ENCODE peak calls at places on chromosomes 16 and 17, in four cellular contexts. One of them, this sample, is unnamed.
A peak's percentile ranks its signal among the peaks of the same experiment; 100 is the strongest.

GRCh38 chr17:48954300-48954755 is 9.7 kb upstream of the SNF8 start:
- DNase-seq in GM12878: no peak
- DNase-seq in K562: peak; percentile 46
- DNase-seq in HepG2: peak; percentile 79
- DNase-seq in this sample: peak; percentile 58

GRCh38 chr17:78263063-78263735 is 31.8 kb downstream of the TMEM235 start:
- DNase-seq in HepG2: peak; percentile 43
- DNase-seq in K562: peak; percentile 68
- DNase-seq in GM12878: no peak
- DNase-seq in this sample: no peak

GRCh38 chr16:27390157-27390556 is 11.8 kb upstream of the IL21R start:
- DNase-seq in GM12878: no peak
- DNase-seq in HepG2: no peak
- DNase-seq in K562: no peak
- DNase-seq in this sample: no peak

GRCh38 chr16:72937360-72937759 is 110.6 kb downstream of the ZFHX3 start:
- DNase-seq in K562: no peak
- DNase-seq in GM12878: no peak
- DNase-seq in HepG2: peak; percentile 49
- DNase-seq in this sample: peak; percentile 18

GRCh38 chr16:57479422-57480126 is 6.7 kb downstream of the DOK4 start:
- DNase-seq in GM12878: no peak
- DNase-seq in K562: no peak
- DNase-seq in HepG2: peak; percentile 60
- DNase-seq in this sample: peak; percentile 53

GRCh38 chr16:80585764-80586163 is 45.0 kb downstream of the DYNLRB2 start:
- DNase-seq in GM12878: no peak
- DNase-seq in HepG2: no peak
- DNase-seq in K562: no peak
- DNase-seq in this sample: no peak

GRCh38 chr16:25027781-25028180 is 12.6 kb upstream of the ARHGAP17 start:
- DNase-seq in GM12878: no peak
- DNase-seq in HepG2: no peak
- DNase-seq in K562: no peak
- DNase-seq in this sample: no peak

GRCh38 chr17:76371656-76372628 is 12.5 kb upstream of the SPHK1 start:
- DNase-seq in HepG2: no peak
- DNase-seq in GM12878: no peak
- DNase-seq in K562: no peak
- DNase-seq in this sample: no peak

DNA sequence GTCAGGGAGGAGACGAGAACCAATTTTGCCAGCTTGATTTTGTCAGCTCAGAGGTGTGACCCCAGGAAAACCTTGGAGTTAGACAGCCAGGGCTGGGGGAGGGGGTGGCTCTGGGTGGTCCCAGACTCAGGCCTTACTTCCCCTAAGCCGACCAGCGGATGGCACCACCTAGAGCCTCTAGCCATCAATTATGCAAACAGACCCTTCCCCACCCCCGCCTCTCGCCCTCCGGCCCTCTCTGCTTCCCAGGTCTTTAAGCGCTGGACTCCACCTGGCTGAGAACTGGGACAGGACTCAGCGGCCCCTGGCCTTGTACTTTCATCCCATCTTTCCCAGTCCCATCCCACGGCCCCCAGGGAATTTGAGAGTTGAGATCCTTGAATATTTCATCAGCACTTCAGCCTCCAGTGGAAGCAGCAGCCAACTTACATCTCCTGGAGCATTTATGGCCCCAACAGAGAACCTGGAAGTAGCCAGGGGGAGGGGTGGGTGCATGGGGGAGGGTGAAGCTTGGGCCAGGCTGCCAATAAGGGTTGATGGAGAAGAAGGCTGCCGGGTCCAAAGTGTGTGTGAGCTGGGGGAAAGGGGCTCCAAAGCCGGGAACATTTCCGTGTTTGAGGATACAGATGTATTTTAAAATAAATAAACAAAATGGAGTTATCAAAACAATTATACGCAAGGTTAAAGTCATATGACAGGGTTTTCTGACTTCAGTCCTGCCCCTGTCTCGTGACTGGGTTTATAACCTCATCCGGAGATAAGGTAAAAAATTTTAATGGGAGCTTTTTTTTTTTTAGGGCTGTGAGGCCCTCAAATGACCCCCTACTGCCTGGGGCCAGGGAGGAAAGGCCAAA is 7.5 kb upstream of the JUP start:
- DNase-seq in K562: peak; percentile 22
- DNase-seq in HepG2: peak; percentile 54
- DNase-seq in GM12878: no peak
- DNase-seq in this sample: no peak
- TF ChIP-seq BHLHE40 in K562: peak; percentile 75
- TF ChIP-seq BHLHE40 in HepG2: no peak
- TF ChIP-seq BHLHE40 in GM12878: no peak
- TF ChIP-seq BHLHE40 in this sample: no peak

GRCh38 chr17:17205368-17206148 is 575 bp downstream of the PLD6 start:
- DNase-seq in GM12878: peak; percentile 23
- DNase-seq in K562: peak; percentile 67
- DNase-seq in HepG2: peak; percentile 42
- DNase-seq in this sample: peak; percentile 70
- TF ChIP-seq TARDBP in GM12878: no peak
- TF ChIP-seq TARDBP in K562: no peak
- TF ChIP-seq TARDBP in HepG2: no peak
- TF ChIP-seq TARDBP in this sample: no peak

GRCh38 chr17:18990331-18990730 is 14.2 kb downstream of the FAM83G start:
- DNase-seq in GM12878: no peak
- DNase-seq in K562: no peak
- DNase-seq in HepG2: no peak
- DNase-seq in this sample: no peak
- TF ChIP-seq BHLHE40 in GM12878: no peak
- TF ChIP-seq BHLHE40 in K562: no peak
- TF ChIP-seq BHLHE40 in HepG2: no peak
- TF ChIP-seq BHLHE40 in this sample: no peak

DNA sequence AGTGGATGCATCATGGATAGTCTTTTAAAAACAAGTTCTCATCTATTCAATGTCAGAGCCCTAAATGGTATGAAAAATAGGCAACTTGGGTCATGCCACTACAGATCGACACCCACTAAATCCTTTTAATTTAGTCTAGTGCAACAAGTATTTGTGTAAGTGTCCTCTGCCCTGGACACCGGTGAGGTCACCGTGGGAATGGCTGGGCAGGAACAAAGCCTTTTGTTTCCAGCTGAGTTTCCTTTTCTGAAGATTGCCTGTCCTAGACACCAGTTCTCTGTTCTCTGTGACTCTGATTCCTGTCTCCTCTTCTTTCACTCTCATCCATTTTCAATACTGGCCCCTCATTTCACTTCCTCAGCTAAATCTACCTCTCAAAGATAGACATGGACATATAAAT is 446.5 kb downstream of the MAF start:
- DNase-seq in GM12878: no peak
- DNase-seq in K562: no peak
- DNase-seq in HepG2: no peak
- DNase-seq in this sample: no peak
- TF ChIP-seq TARDBP in GM12878: no peak
- TF ChIP-seq TARDBP in K562: no peak
- TF ChIP-seq TARDBP in HepG2: no peak
- TF ChIP-seq TARDBP in this sample: no peak

GRCh38 chr17:21008516-21008915 is 34.3 kb downstream of the USP22 start:
- DNase-seq in HepG2: no peak
- DNase-seq in K562: no peak
- DNase-seq in GM12878: no peak
- DNase-seq in this sample: no peak
- TF ChIP-seq BHLHE40 in HepG2: no peak
- TF ChIP-seq BHLHE40 in K562: no peak
- TF ChIP-seq BHLHE40 in GM12878: no peak
- TF ChIP-seq BHLHE40 in this sample: no peak

GRCh38 chr17:18145811-18146210 is 37.3 kb downstream of the MYO15A start:
- DNase-seq in GM12878: no peak
- DNase-seq in HepG2: no peak
- DNase-seq in K562: no peak
- DNase-seq in this sample: no peak

GRCh38 chr17:18144261-18144660 is 35.7 kb downstream of the MYO15A start:
- DNase-seq in K562: no peak
- DNase-seq in GM12878: no peak
- DNase-seq in HepG2: no peak
- DNase-seq in this sample: no peak

GRCh38 chr17:18141210-18141803 is 32.8 kb downstream of the MYO15A start:
- DNase-seq in K562: peak; percentile 31
- DNase-seq in HepG2: peak; percentile 30
- DNase-seq in GM12878: no peak
- DNase-seq in this sample: peak; percentile 55

GRCh38 chr17:18142417-18142816 is 33.9 kb downstream of the MYO15A start:
- DNase-seq in HepG2: no peak
- DNase-seq in K562: no peak
- DNase-seq in GM12878: no peak
- DNase-seq in this sample: no peak

GRCh38 chr17:18143044-18143936 is 34.7 kb downstream of the MYO15A start:
- DNase-seq in K562: peak; percentile 45
- DNase-seq in GM12878: no peak
- DNase-seq in HepG2: peak; percentile 38
- DNase-seq in this sample: peak; percentile 58
- TF ChIP-seq TARDBP in K562: no peak
- TF ChIP-seq TARDBP in GM12878: no peak
- TF ChIP-seq TARDBP in HepG2: no peak
- TF ChIP-seq TARDBP in this sample: no peak

GRCh38 chr16:55655709-55656694 is at the start of gene SLC6A2:
- DNase-seq in HepG2: no peak
- DNase-seq in K562: no peak
- DNase-seq in GM12878: no peak
- DNase-seq in this sample: peak; percentile 34
- TF ChIP-seq BHLHE40 in HepG2: no peak
- TF ChIP-seq BHLHE40 in K562: no peak
- TF ChIP-seq BHLHE40 in GM12878: no peak
- TF ChIP-seq BHLHE40 in this sample: no peak

GRCh38 chr17:67602974-67603373 is 114.8 kb upstream of the NOL11 start:
- DNase-seq in K562: no peak
- DNase-seq in HepG2: peak; percentile 71
- DNase-seq in GM12878: no peak
- DNase-seq in this sample: peak; percentile 54
- TF ChIP-seq TARDBP in K562: no peak
- TF ChIP-seq TARDBP in HepG2: no peak
- TF ChIP-seq TARDBP in GM12878: no peak
- TF ChIP-seq TARDBP in this sample: no peak

GRCh38 chr16:83680980-83681379 is 126.8 kb upstream of the HSBP1 start:
- DNase-seq in GM12878: no peak
- DNase-seq in HepG2: no peak
- DNase-seq in K562: no peak
- DNase-seq in this sample: no peak

GRCh38 chr16:83682126-83682857 is 125.5 kb upstream of the HSBP1 start:
- DNase-seq in K562: no peak
- DNase-seq in HepG2: no peak
- DNase-seq in GM12878: no peak
- DNase-seq in this sample: no peak

GRCh38 chr16:83685615-83686165 is 122.1 kb upstream of the HSBP1 start:
- DNase-seq in HepG2: no peak
- DNase-seq in GM12878: no peak
- DNase-seq in K562: no peak
- DNase-seq in this sample: no peak

GRCh38 chr16:83681421-83681820 is 126.4 kb upstream of the HSBP1 start:
- DNase-seq in K562: no peak
- DNase-seq in GM12878: no peak
- DNase-seq in HepG2: no peak
- DNase-seq in this sample: no peak

DNA sequence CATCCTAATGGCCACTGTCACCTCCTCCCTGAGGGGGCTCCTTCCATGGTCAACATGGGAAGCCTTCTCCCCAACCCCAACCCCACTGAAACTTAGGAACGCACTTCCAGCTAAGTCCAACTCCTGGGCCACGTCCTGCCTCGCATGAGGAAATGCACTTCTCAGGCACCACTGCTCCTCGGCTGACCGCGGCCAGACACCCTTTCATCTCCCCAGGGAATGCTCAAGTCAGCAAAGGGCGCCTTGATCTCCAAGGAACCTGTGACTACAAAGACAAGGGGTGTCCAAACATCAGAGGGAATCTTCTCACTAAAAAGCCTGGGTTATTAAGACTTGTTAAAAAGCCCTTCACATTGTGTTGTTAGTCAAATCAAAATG is 124.9 kb upstream of the HSBP1 start:
- DNase-seq in GM12878: no peak
- DNase-seq in K562: no peak
- DNase-seq in HepG2: no peak
- DNase-seq in this sample: no peak
- TF ChIP-seq BHLHE40 in GM12878: no peak
- TF ChIP-seq BHLHE40 in K562: no peak
- TF ChIP-seq BHLHE40 in HepG2: no peak
- TF ChIP-seq BHLHE40 in this sample: no peak

GRCh38 chr16:28531777-28532744 is 6.7 kb downstream of the NUPR1 start:
- DNase-seq in GM12878: no peak
- DNase-seq in K562: no peak
- DNase-seq in HepG2: peak; percentile 84
- DNase-seq in this sample: no peak
- TF ChIP-seq TARDBP in GM12878: no peak
- TF ChIP-seq TARDBP in K562: no peak
- TF ChIP-seq TARDBP in HepG2: no peak
- TF ChIP-seq TARDBP in this sample: no peak

This sample was measured in HEK293T.